ENCODE peak calls at places on chromosomes 12 and 14, in ten cellular contexts. A is H9, W is AG09309, H is endothelial cell, R is transverse colon, C is adrenal gland, E is SK-N-SH, Y is A549, V is tibial artery, B is HCT116. L is an unnamed sample.

GRCh38 chr12:4230526-4230925 is 43.0 kb upstream of the CCND2 start:
- DNase-seq in Y (no peak), A (no peak), V (no peak), W (no peak), E (no peak), C (no peak), R (no peak), H (no peak), B (no peak), L (no peak)

GRCh38 chr12:81005635-81006034 is 67.9 kb upstream of the LIN7A start:
- DNase-seq in Y (no peak), B (no peak), H (no peak), R (no peak), C (no peak), W (no peak), V (no peak), A (no peak), E (no peak), L (no peak)

GRCh38 chr14:95065411-95065810 is 91.9 kb downstream of the DICER1 start:
- DNase-seq in C (no peak), E (no peak), Y (no peak), H (no peak), B (no peak), A (no peak), V (no peak), R (no peak), W (no peak), L (no peak)

GRCh38 chr12:4816776-4817530 is 92.8 kb upstream of the KCNA1 start:
- DNase-seq in H (no peak), Y (no peak), B (no peak), R (no peak), C (no peak), W (no peak), V (no peak), E (no peak), A (no peak), L (no peak)

GRCh38 chr12:11771356-11771755 is 121.9 kb downstream of the ETV6 start:
- DNase-seq in W (no peak), B (no peak), E (no peak), Y (peak; percentile 52), V (no peak), H (no peak), R (no peak), A (no peak), C (no peak), L (no peak)

GRCh38 chr12:118328486-118329340 is 44.0 kb downstream of the TAOK3 start:
- DNase-seq in E (no peak), A (no peak), V (no peak), H (no peak), W (no peak), Y (no peak), B (no peak), C (no peak), R (no peak), L (no peak)

GRCh38 chr14:74583689-74584434 is 28.2 kb downstream of the LTBP2 start:
- DNase-seq in A (no peak), W (no peak), B (peak; percentile 69), E (no peak), Y (peak; percentile 81), C (no peak), V (no peak), H (no peak), R (no peak), L (no peak)

GRCh38 chr12:127619869-127620769 is 646.9 kb upstream of the TMEM132C start:
- DNase-seq in W (no peak), V (no peak), E (no peak), Y (no peak), A (no peak), R (no peak), C (no peak), B (no peak), H (no peak), L (no peak)

GRCh38 chr14:68268197-68268596 is 448.6 kb downstream of the RAD51B start:
- DNase-seq in A (no peak), H (no peak), R (no peak), B (no peak), C (no peak), V (no peak), Y (no peak), E (no peak), W (no peak), L (no peak)

GRCh38 chr14:56816575-56817391 is 6.5 kb upstream of the OTX2 start:
- DNase-seq in W (no peak), R (no peak), V (no peak), C (no peak), B (no peak), Y (no peak), E (no peak), H (peak; percentile 56), A (peak; percentile 64), L (no peak)

GRCh38 chr12:74752196-74752595 is 214.6 kb downstream of the ATXN7L3B start:
- DNase-seq in B (no peak), A (no peak), H (no peak), W (no peak), Y (no peak), E (no peak), C (no peak), R (no peak), V (no peak), L (no peak)

GRCh38 chr12:74747305-74747704 is 209.7 kb downstream of the ATXN7L3B start:
- DNase-seq in Y (peak; percentile 33), W (no peak), H (no peak), E (no peak), B (peak; percentile 21), V (no peak), C (no peak), A (no peak), R (no peak), L (no peak)
- TF ChIP-seq CTCF in Y (peak; percentile 35), W (no peak), H (no peak), E (peak; percentile 63), B (peak; percentile 26), V (no peak), C (no peak), A (peak; percentile 36), R (no peak), L (no peak)

GRCh38 chr14:105331575-105332351 is 17.2 kb downstream of the PACS2 start:
- DNase-seq in W (no peak), B (no peak), A (no peak), C (no peak), Y (no peak), V (no peak), H (no peak), R (no peak), E (no peak), L (no peak)
- TF ChIP-seq CTCF in W (no peak), B (no peak), A (no peak), C (no peak), Y (no peak), V (no peak), H (no peak), R (no peak), E (no peak), L (no peak)

GRCh38 chr12:117279606-117280005 is 81.8 kb downstream of the NOS1 start:
- DNase-seq in E (no peak), A (peak; percentile 93), Y (no peak), R (no peak), B (no peak), V (no peak), C (no peak), H (no peak), W (no peak), L (no peak)

GRCh38 chr12:117273091-117273490 is 82.8 kb upstream of the FBXO21 start:
- DNase-seq in C (no peak), E (no peak), H (no peak), Y (no peak), R (no peak), B (no peak), A (no peak), V (no peak), W (no peak), L (no peak)

GRCh38 chr12:117282490-117282889 is 78.9 kb downstream of the NOS1 start:
- DNase-seq in A (no peak), E (no peak), R (no peak), H (no peak), B (no peak), V (no peak), C (no peak), Y (no peak), W (no peak), L (no peak)

GRCh38 chr12:117280019-117280680 is 81.3 kb downstream of the NOS1 start:
- DNase-seq in B (no peak), E (no peak), C (no peak), W (no peak), A (no peak), R (no peak), Y (no peak), H (no peak), V (no peak), L (no peak)

DNA sequence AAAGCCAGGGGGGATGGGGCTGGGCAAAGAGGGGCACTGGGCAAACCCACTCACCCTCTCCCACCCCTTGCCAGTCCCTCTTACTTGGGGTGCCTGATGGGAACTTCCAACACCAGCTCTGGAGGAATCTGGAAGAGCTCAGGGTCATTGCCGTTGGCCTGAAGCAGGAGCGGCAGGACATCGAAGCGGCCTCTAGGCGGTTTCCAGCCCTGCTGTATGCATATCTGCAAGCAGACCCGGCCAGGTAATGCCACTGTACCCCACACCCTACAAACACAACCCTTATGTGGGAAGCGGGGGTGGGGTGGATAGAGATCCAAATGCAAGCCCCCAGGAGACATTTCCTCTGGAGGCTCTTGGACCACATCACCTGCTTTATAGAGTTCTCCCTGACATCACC is 83.6 kb downstream of the NOS1 start:
- DNase-seq in H (no peak), R (no peak), C (no peak), E (no peak), Y (no peak), W (no peak), A (peak; percentile 68), V (no peak), B (no peak), L (no peak)
- TF ChIP-seq CTCF in H (no peak), R (no peak), C (no peak), E (no peak), Y (no peak), W (no peak), A (peak; percentile 41), V (no peak), B (no peak), L (no peak)

GRCh38 chr12:100666588-100666987 is 93.1 kb downstream of the GAS2L3 start:
- DNase-seq in C (no peak), E (no peak), R (no peak), V (no peak), A (peak; percentile 54), B (no peak), Y (no peak), W (no peak), H (no peak), L (no peak)

GRCh38 chr12:100671396-100672074 is 98.1 kb downstream of the GAS2L3 start:
- DNase-seq in E (no peak), C (no peak), W (no peak), R (no peak), Y (no peak), A (no peak), H (no peak), V (no peak), B (no peak), L (no peak)

GRCh38 chr12:100672075-100672592 is 98.7 kb downstream of the GAS2L3 start:
- DNase-seq in B (no peak), E (peak; percentile 30), W (no peak), V (no peak), A (peak; percentile 88), Y (peak; percentile 29), R (peak; percentile 15), C (no peak), H (peak; percentile 45), L (no peak)

GRCh38 chr12:100669922-100670321 is 96.4 kb downstream of the GAS2L3 start:
- DNase-seq in A (no peak), Y (no peak), B (no peak), H (no peak), R (no peak), W (no peak), C (no peak), V (no peak), E (no peak), L (no peak)

GRCh38 chr12:100668939-100669536 is 95.6 kb downstream of the GAS2L3 start:
- DNase-seq in R (peak; percentile 80), Y (peak; percentile 74), E (peak; percentile 74), H (peak; percentile 89), V (no peak), W (peak; percentile 21), B (peak; percentile 66), A (peak; percentile 89), C (peak; percentile 77), L (peak; percentile 81)
- TF ChIP-seq CTCF in R (peak; percentile 79), Y (peak; percentile 85), E (peak; percentile 93), H (peak; percentile 92), V (peak; percentile 17), W (peak; percentile 93), B (peak; percentile 94), A (peak; percentile 95), C (peak; percentile 70), L (peak; percentile 83)